ENCODE peak calls at places on chromosomes 5 and 9, in nine cellular contexts. Z is CD8-positive, alpha-beta T cell; L is Peyer's patch; R is AG10803; B is lower lobe of right lung; O is stomach; I is fibroblast of lung; W is HCT116; S is ovary. G is an unnamed sample.
A peak's percentile ranks its signal among the peaks of the same experiment; 100 is the strongest.

GRCh38 chr9:112355305-112355953 is 22.0 kb upstream of the PTBP3 start:
- DNase-seq in Z (no peak), L (no peak), R (no peak), B (peak; percentile 55), O (no peak), I (peak; percentile 50), W (no peak), S (peak; percentile 55), G (no peak)

GRCh38 chr5:8930021-8930420 is 615.9 kb downstream of the SEMA5A start:
- DNase-seq in Z (no peak), L (no peak), R (no peak), B (no peak), O (no peak), I (no peak), W (no peak), S (no peak), G (no peak)

GRCh38 chr5:174828786-174829510 is 104.6 kb downstream of the MSX2 start:
- DNase-seq in Z (no peak), L (no peak), R (no peak), B (no peak), O (no peak), I (peak; percentile 41), W (no peak), S (no peak), G (no peak)

GRCh38 chr9:35114113-35114847 is 1.4 kb downstream of the ATOSB start:
- DNase-seq in Z (peak; percentile 37), L (peak; percentile 51), R (peak; percentile 96), B (peak; percentile 89), O (peak; percentile 64), I (peak; percentile 94), W (peak; percentile 51), S (peak; percentile 64), G (no peak)

GRCh38 chr5:160187091-160187490 is 42.2 kb upstream of the FABP6 start:
- DNase-seq in Z (no peak), L (no peak), R (peak; percentile 60), B (no peak), O (no peak), I (no peak), W (no peak), S (no peak), G (no peak)

GRCh38 chr5:179239256-179240135 is 105.8 kb downstream of the ADAMTS2 start:
- DNase-seq in Z (no peak), L (no peak), R (no peak), B (no peak), O (no peak), I (no peak), W (no peak), S (no peak), G (no peak)

GRCh38 chr5:115842089-115842881 is 550 bp downstream of the AP3S1 start:
- DNase-seq in Z (peak; percentile 11), L (peak; percentile 37), R (peak; percentile 44), B (no peak), O (no peak), I (peak; percentile 57), W (peak; percentile 51), S (no peak), G (peak; percentile 7)

GRCh38 chr9:125749287-125749935 is 2.2 kb downstream of the PBX3 start:
- DNase-seq in Z (no peak), L (no peak), R (no peak), B (no peak), O (no peak), I (no peak), W (no peak), S (no peak), G (no peak)

GRCh38 chr9:21144620-21145019 is 3.0 kb upstream of the IFNW1 start:
- DNase-seq in Z (no peak), L (no peak), R (no peak), B (no peak), O (no peak), I (no peak), W (no peak), S (no peak), G (no peak)

GRCh38 chr5:96752341-96753016 is 55.3 kb downstream of the ERAP1 start:
- DNase-seq in Z (no peak), L (no peak), R (peak; percentile 61), B (no peak), O (no peak), I (peak; percentile 82), W (peak; percentile 36), S (no peak), G (peak; percentile 35)

GRCh38 chr9:20066120-20066519 is 277.3 kb upstream of the SLC24A2 start:
- DNase-seq in Z (no peak), L (no peak), R (no peak), B (no peak), O (no peak), I (no peak), W (no peak), S (no peak), G (no peak)

GRCh38 chr9:94156549-94157407 is 72.5 kb downstream of the PTPDC1 start:
- DNase-seq in Z (no peak), L (no peak), R (peak; percentile 51), B (peak; percentile 77), O (peak; percentile 89), I (peak; percentile 72), W (no peak), S (peak; percentile 53), G (no peak)

GRCh38 chr9:83934569-83935275 is 13.5 kb upstream of the KIF27 start:
- DNase-seq in Z (no peak), L (no peak), R (peak; percentile 78), B (no peak), O (no peak), I (peak; percentile 27), W (no peak), S (no peak), G (peak; percentile 90)

GRCh38 chr5:139272471-139273321 is 20.8 kb upstream of the MATR3 start:
- DNase-seq in Z (no peak), L (peak; percentile 51), R (peak; percentile 59), B (no peak), O (no peak), I (peak; percentile 57), W (no peak), S (no peak), G (no peak)

GRCh38 chr9:135526089-135526729 is 5.0 kb downstream of the LCN1 start:
- DNase-seq in Z (no peak), L (no peak), R (no peak), B (peak; percentile 12), O (peak; percentile 21), I (no peak), W (no peak), S (no peak), G (no peak)
- H3K4me3 ChIP-seq in Z (no peak overlapping the region), L (no peak overlapping the region), R (no peak overlapping the region), B (no peak overlapping the region), O (no peak overlapping the region), I (no peak overlapping the region), W (no peak overlapping the region), S (no peak overlapping the region), G (no peak overlapping the region)

DNA sequence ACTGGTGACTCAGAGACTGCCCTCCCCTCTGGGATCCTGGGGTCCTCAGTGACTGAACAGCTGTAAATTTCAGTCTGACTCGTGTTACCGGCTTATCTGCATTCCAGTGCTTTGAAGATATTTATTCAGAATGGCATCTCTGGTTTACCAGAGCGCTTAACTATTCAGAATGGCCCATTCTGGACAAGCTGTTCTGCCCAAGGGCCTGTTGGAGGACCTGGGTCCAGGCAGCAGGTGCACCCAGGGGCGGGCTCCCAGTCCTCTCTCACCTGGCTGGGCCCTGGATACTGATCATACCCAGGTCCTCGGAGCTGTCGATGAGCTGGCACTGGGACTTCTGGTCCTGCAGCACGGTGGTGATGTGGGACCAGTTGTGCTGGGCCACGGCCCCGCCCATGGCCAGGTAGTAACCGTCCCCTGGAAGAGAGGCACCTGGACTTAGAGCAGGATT is 48.0 kb downstream of the SARDH start:
- DNase-seq in Z (no peak), L (no peak), R (no peak), B (peak; percentile 73), O (no peak), I (no peak), W (no peak), S (no peak), G (no peak)
- TF ChIP-seq CTCF in Z (no peak), L (no peak), R (no peak), B (no peak), O (no peak), I (no peak), W (no peak), S (no peak), G (no peak)

DNA sequence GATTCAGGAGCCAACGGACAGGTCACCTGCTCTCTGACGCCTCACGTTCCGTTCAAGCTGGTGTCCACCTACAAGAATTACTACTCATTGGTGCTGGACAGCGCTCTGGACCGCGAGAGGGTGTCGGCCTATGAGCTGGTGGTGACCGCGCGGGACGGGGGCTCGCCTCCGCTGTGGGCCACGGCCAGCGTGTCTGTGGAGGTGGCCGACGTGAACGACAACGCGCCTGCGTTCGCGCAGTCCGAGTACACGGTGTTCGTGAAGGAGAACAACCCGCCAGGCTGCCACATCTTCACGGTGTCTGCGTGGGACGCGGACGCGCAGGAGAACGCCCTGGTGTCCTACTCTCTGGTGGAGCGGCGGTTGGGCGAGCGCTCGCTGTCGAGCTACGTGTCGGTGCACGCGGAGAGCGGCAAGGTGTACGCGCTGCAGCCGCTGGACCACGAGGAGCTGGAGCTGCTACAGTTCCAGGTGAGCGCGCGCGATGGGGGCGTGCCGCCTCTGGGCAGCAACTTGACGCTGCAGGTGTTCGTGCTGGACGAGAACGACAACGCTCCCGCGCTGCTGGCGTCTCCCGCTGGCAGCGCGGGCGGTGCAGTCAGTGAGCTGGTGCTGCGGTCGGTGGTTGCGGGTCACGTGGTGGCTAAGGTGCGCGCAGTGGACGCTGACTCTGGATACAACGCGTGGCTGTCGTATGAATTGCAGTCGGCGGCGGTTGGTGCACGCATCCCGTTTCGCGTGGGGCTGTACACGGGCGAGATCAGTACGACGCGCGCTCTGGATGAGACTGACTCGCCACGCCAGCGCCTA is 1.7 kb downstream of the PCDHA10 start:
- DNase-seq in Z (no peak), L (no peak), R (no peak), B (no peak), O (no peak), I (no peak), W (no peak), S (no peak), G (no peak)
- H3K4me3 ChIP-seq in Z (no peak overlapping the region), L (no peak overlapping the region), R (no peak overlapping the region), B (no peak overlapping the region), O (no peak overlapping the region), I (no peak overlapping the region), W (no peak overlapping the region), S (no peak overlapping the region), G (no peak overlapping the region)

GRCh38 chr9:33377089-33377715 is 25.2 kb downstream of the AQP7 start:
- DNase-seq in Z (no peak), L (no peak), R (no peak), B (no peak), O (no peak), I (no peak), W (no peak), S (no peak), G (no peak)

GRCh38 chr9:33374634-33375237 is 27.6 kb downstream of the AQP7 start:
- DNase-seq in Z (peak; percentile 53), L (peak; percentile 66), R (peak; percentile 65), B (peak; percentile 76), O (peak; percentile 79), I (peak; percentile 84), W (peak; percentile 64), S (peak; percentile 79), G (peak; percentile 80)

GRCh38 chr9:33375841-33376321 is 26.5 kb downstream of the AQP7 start:
- DNase-seq in Z (no peak), L (no peak), R (no peak), B (no peak), O (no peak), I (no peak), W (no peak), S (no peak), G (no peak)

GRCh38 chr9:33374190-33374589 is 28.2 kb downstream of the AQP7 start:
- DNase-seq in Z (no peak), L (no peak), R (no peak), B (no peak), O (no peak), I (no peak), W (no peak), S (no peak), G (no peak)

GRCh38 chr9:33375238-33375840 is 27.0 kb downstream of the AQP7 start:
- DNase-seq in Z (no peak), L (no peak), R (no peak), B (no peak), O (no peak), I (no peak), W (peak; percentile 76), S (no peak), G (no peak)
- TF ChIP-seq CTCF in Z (peak; percentile 30), L (peak; percentile 3), R (no peak), B (no peak), O (no peak), I (no peak), W (no peak), S (no peak), G (no peak)

G was measured in LNCaP clone FGC.